ENCODE peak calls at places on chromosomes 12 and 14, in nine cellular contexts. M is thoracic aorta; Y is nephron progenitor cell; C is stimulated activated CD8-positive, alpha-beta memory T cell treated with anti-CD3 and anti-CD28 coated beads, Interleukin-15, amount 100 ng/mL, for 24 hours; L is right lobe of liver; H is LoVo; P is iPS-NIHi11; V is central memory CD4-positive, alpha-beta T cell; U is psoas muscle. E is an unnamed sample.

GRCh38 chr14:41824441-41824840 is 217.8 kb downstream of the LRFN5 start:
- DNase-seq in M (no peak), Y (no peak), C (no peak), L (no peak), H (no peak), P (no peak), V (no peak), U (no peak), E (no peak)

GRCh38 chr14:69716483-69717187 is 50.3 kb upstream of the SRSF5 start:
- DNase-seq in M (no peak), Y (no peak), C (no peak), L (no peak), H (peak), P (no peak), V (peak), U (no peak), E (no peak)

GRCh38 chr12:116143883-116144266 is 133.6 kb downstream of the MED13L start:
- DNase-seq in M (no peak), Y (no peak), C (no peak), L (no peak), H (no peak), P (no peak), V (no peak), U (no peak), E (no peak)

GRCh38 chr12:120259418-120260202 is 5.9 kb downstream of the PXN start:
- DNase-seq in M (no peak), Y (no peak), C (no peak), L (no peak), H (no peak), P (no peak), V (no peak), U (peak), E (no peak)

GRCh38 chr12:52789637-52790426 is 6.1 kb downstream of the KRT3 start:
- DNase-seq in M (no peak), Y (peak), C (no peak), L (peak), H (no peak), P (peak), V (no peak), U (no peak), E (no peak)

GRCh38 chr14:72558721-72559120 is 335.2 kb downstream of the DPF3 start:
- DNase-seq in M (no peak), Y (no peak), C (no peak), L (no peak), H (no peak), P (no peak), V (no peak), U (no peak), E (no peak)

GRCh38 chr12:5586201-5586600 is 154.3 kb downstream of the NTF3 start:
- DNase-seq in M (no peak), Y (no peak), C (no peak), L (no peak), H (peak), P (no peak), V (no peak), U (no peak), E (no peak)

GRCh38 chr12:18794000-18794399 is 56.1 kb downstream of the CAPZA3 start:
- DNase-seq in M (no peak), Y (no peak), C (no peak), L (no peak), H (no peak), P (no peak), V (no peak), U (no peak), E (no peak)

GRCh38 chr12:100574262-100575074 is 984 bp downstream of the GAS2L3 start:
- DNase-seq in M (no peak), Y (peak), C (no peak), L (peak), H (peak), P (peak), V (no peak), U (no peak), E (peak)

GRCh38 chr14:56815301-56815700 is 5.0 kb upstream of the OTX2 start:
- DNase-seq in M (no peak), Y (no peak), C (no peak), L (no peak), H (no peak), P (no peak), V (no peak), U (no peak), E (no peak)

GRCh38 chr12:8667280-8667679 is 4.7 kb upstream of the MFAP5 start:
- DNase-seq in M (no peak), Y (no peak), C (no peak), L (no peak), H (no peak), P (no peak), V (no peak), U (no peak), E (no peak)

GRCh38 chr12:25422241-25422640 is 130.8 kb downstream of the LMNTD1 start:
- DNase-seq in M (no peak), Y (no peak), C (no peak), L (no peak), H (no peak), P (no peak), V (no peak), U (no peak), E (no peak)

GRCh38 chr12:55072093-55072492 is 52.3 kb downstream of the NEUROD4 start:
- DNase-seq in M (no peak), Y (peak), C (peak), L (peak), H (no peak), P (peak), V (peak), U (peak), E (peak)

GRCh38 chr12:64039285-64039871 is 182.7 kb downstream of the KICS2 start:
- DNase-seq in M (no peak), Y (no peak), C (no peak), L (no peak), H (peak), P (no peak), V (no peak), U (no peak), E (no peak)

GRCh38 chr12:2752676-2753371 is 41.9 kb upstream of the FKBP4 start:
- DNase-seq in M (no peak), Y (peak), C (peak), L (peak), H (peak), P (peak), V (peak), U (peak), E (peak)

GRCh38 chr12:16492820-16493797 is 112.9 kb downstream of the LMO3 start:
- DNase-seq in M (no peak), Y (no peak), C (no peak), L (no peak), H (no peak), P (no peak), V (no peak), U (no peak), E (no peak)

GRCh38 chr12:132623072-132623869 is 4.7 kb downstream of the P2RX2 start:
- DNase-seq in M (no peak), Y (no peak), C (no peak), L (no peak), H (no peak), P (no peak), V (no peak), U (no peak), E (no peak)

GRCh38 chr12:128338344-128338743 is 71.4 kb downstream of the TMEM132C start:
- DNase-seq in M (no peak), Y (peak), C (no peak), L (no peak), H (no peak), P (no peak), V (no peak), U (no peak), E (no peak)